ENCODE peak calls at places on chromosome 19, in six cellular contexts. A is left ventricle myocardium inferior, R is astrocyte, L is tibial nerve, Q is HCT116, J is lower lobe of right lung. G is an unnamed sample.

GRCh38 chr19:7925171-7925837 is 631 bp downstream of the CTXN1 start:
- DNase-seq in R (peak; percentile 16), L (no peak), A (peak; percentile 50), Q (peak; percentile 56), J (peak; percentile 80), G (peak; percentile 70)

GRCh38 chr19:6773323-6773931 is 919 bp downstream of the VAV1 start:
- DNase-seq in R (no peak), J (peak; percentile 73), L (no peak), Q (no peak), A (peak; percentile 41), G (no peak)

GRCh38 chr19:13978306-13978705 is 26.0 kb downstream of the DCAF15 start:
- DNase-seq in Q (no peak), L (peak; percentile 71), R (no peak), J (peak; percentile 86), A (peak; percentile 88), G (no peak)

GRCh38 chr19:11240008-11240444 is 607 bp downstream of the ANGPTL8 start:
- DNase-seq in J (no peak), R (no peak), Q (no peak), L (no peak), A (no peak), G (no peak)

GRCh38 chr19:41620171-41620570 is 6.7 kb downstream of the CEACAM4 start:
- DNase-seq in R (no peak), A (no peak), J (no peak), Q (no peak), L (no peak), G (no peak)

GRCh38 chr19:36918090-36918489 is 2.0 kb downstream of the ZNF568 start:
- DNase-seq in J (no peak), Q (no peak), L (no peak), A (no peak), R (no peak), G (no peak)

GRCh38 chr19:21698215-21698614 is 69.2 kb downstream of the ZNF100 start:
- DNase-seq in A (no peak), Q (no peak), R (peak; percentile 8), L (no peak), J (no peak), G (no peak)

GRCh38 chr19:41341669-41342490 is 11.8 kb downstream of the TGFB1 start:
- DNase-seq in J (no peak), Q (no peak), A (no peak), R (no peak), L (no peak), G (no peak)

GRCh38 chr19:21590868-21591267 is 85.5 kb downstream of the ZNF429 start:
- DNase-seq in J (no peak), R (no peak), L (no peak), Q (no peak), A (no peak), G (no peak)

GRCh38 chr19:2602391-2603181 is 99.9 kb downstream of the GNG7 start:
- DNase-seq in L (peak; percentile 61), A (peak; percentile 87), R (peak; percentile 96), J (peak; percentile 75), Q (no peak), G (no peak)

GRCh38 chr19:56765107-56765506 is 75.4 kb downstream of the PEG3 start:
- DNase-seq in Q (no peak), J (peak; percentile 50), L (no peak), R (no peak), A (peak; percentile 74), G (no peak)

GRCh38 chr19:4302238-4302630 is at the start of gene TMIGD2:
- DNase-seq in J (no peak), R (no peak), Q (no peak), A (no peak), L (no peak), G (no peak)

GRCh38 chr19:29662604-29663404 is 2.5 kb upstream of the PLEKHF1 start:
- DNase-seq in A (peak; percentile 60), Q (no peak), R (peak; percentile 95), L (no peak), J (peak; percentile 22), G (no peak)

GRCh38 chr19:999379-999719 is 870 bp upstream of the GRIN3B start:
- DNase-seq in J (no peak), A (no peak), Q (no peak), R (no peak), L (no peak), G (no peak)

GRCh38 chr19:39934584-39935233 is at the start of gene FCGBP:
- DNase-seq in Q (no peak), A (no peak), J (no peak), L (no peak), R (no peak), G (no peak)

GRCh38 chr19:19192910-19193423 is 909 bp downstream of the RFXANK start:
- DNase-seq in J (no peak), R (no peak), Q (no peak), A (no peak), L (no peak), G (no peak)

GRCh38 chr19:8831832-8832131 is 322 bp downstream of the ZNF558 start:
- DNase-seq in R (no peak), L (no peak), A (no peak), J (no peak), Q (no peak), G (no peak)

GRCh38 chr19:13122275-13122878 is 4.3 kb downstream of the NACC1 start:
- DNase-seq in J (no peak), R (no peak), L (no peak), A (no peak), Q (no peak), G (no peak)

GRCh38 chr19:56360841-56361240 is 32.5 kb downstream of the ZNF582 start:
- DNase-seq in A (no peak), R (no peak), L (no peak), Q (no peak), J (no peak), G (no peak)

GRCh38 chr19:36973021-36973843 is 57.1 kb downstream of the ZNF568 start:
- DNase-seq in L (peak; percentile 51), J (peak; percentile 86), A (peak; percentile 87), R (peak; percentile 71), Q (no peak), G (peak; percentile 64)

GRCh38 chr19:55028757-55029156 is 9.3 kb downstream of the GP6 start:
- DNase-seq in J (no peak), Q (no peak), R (no peak), L (no peak), A (no peak), G (no peak)

GRCh38 chr19:55036058-55036457 is 2.0 kb downstream of the GP6 start:
- DNase-seq in J (no peak), A (no peak), L (no peak), R (no peak), Q (no peak), G (no peak)

GRCh38 chr19:55031178-55031577 is 6.9 kb downstream of the GP6 start:
- DNase-seq in A (no peak), L (no peak), R (no peak), J (no peak), Q (no peak), G (no peak)

GRCh38 chr19:55032170-55032569 is 5.9 kb downstream of the GP6 start:
- DNase-seq in L (no peak), R (no peak), A (no peak), J (no peak), Q (no peak), G (no peak)

GRCh38 chr19:55034751-55035150 is 3.3 kb downstream of the GP6 start:
- DNase-seq in R (no peak), J (no peak), A (no peak), Q (no peak), L (no peak), G (no peak)
- TF ChIP-seq CTCF in R (no peak), J (no peak), A (no peak), Q (no peak), L (no peak), G (no peak)

GRCh38 chr19:49713236-49713845 is 22.4 kb downstream of the CPT1C start:
- DNase-seq in A (no peak), J (no peak), Q (no peak), R (no peak), L (no peak), G (no peak)

GRCh38 chr19:49716154-49716553 is 25.2 kb downstream of the CPT1C start:
- DNase-seq in J (no peak), L (no peak), A (no peak), Q (no peak), R (no peak), G (no peak)

GRCh38 chr19:49710372-49710951 is 19.5 kb downstream of the CPT1C start:
- DNase-seq in L (no peak), J (no peak), A (no peak), Q (peak; percentile 48), R (peak; percentile 50), G (no peak)

DNA sequence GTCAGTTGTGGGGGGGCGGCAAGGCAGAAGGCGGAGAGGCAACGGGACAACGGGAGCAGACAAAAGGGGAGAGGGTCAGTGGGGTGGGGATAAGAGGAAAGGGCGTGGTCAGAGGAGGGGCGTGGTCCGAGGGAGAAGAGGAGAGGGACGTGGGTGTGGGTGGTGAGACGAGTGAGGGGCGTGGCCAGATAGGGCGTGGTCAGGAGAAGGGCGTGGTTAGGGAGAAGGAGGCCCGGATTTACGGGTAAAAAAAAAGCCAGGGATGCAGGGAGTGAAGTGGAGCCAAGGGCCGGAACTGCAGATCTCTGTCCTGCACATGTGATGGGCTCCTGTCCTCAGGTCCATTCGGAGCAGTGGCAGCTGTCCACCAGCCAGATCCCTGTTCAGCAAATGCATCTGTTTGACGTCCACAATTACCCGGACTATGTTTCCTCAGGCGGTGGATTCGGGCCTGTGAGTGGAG is 21.5 kb downstream of the CPT1C start:
- DNase-seq in Q (peak; percentile 92), R (peak; percentile 14), J (no peak), A (peak; percentile 57), L (no peak), G (no peak)
- H3K36me3 ChIP-seq in Q (no peaks in the 10 kb centered on the region), R (no peaks in the 10 kb centered on the region), J (no peaks in the 10 kb centered on the region), A (no peaks in the 10 kb centered on the region), L (no peaks in the 10 kb centered on the region), G (no peaks in the 10 kb centered on the region)

GRCh38 chr19:16659832-16660708 is at the start of gene SMIM7:
- DNase-seq in A (peak; percentile 98), L (peak; percentile 96), J (peak; percentile 98), R (peak; percentile 95), Q (peak; percentile 98), G (peak; percentile 98)
- TF ChIP-seq CTCF in A (no peak), L (no peak), J (peak; percentile 34), R (no peak), Q (no peak), G (peak; percentile 54)

DNA sequence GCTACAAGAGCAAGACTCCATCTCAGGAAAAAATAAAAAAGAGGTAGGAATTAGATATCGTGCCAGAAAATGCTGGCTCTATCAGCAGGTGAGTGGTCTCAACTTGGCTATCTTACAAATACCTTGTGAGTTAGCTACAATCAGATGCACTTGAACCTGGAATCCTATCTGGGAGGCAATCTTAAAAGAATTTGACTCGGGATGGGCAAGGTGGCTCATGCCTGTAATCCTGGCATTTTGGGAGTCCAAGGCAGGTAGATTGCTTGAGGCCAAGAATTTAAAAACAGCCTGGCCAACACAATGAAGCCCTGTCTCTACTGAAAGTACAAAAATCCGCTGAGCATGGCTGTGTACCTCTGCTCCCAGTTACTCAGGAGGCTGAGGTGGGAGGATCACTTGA is 29.4 kb downstream of the NLRP2 start:
- DNase-seq in J (no peak), R (no peak), Q (no peak), L (no peak), A (no peak), G (no peak)
- H3K36me3 ChIP-seq in J (no peaks in the 10 kb centered on the region), R (no peaks in the 10 kb centered on the region), Q (peaks cover 7% of the 10 kb centered on the region), L (no peaks in the 10 kb centered on the region), A (no peaks in the 10 kb centered on the region), G (peaks cover 3% of the 10 kb centered on the region)